ENCODE peak calls at places on chromosomes 6 and 20, in eight cellular contexts. Z is pancreas; X is fibroblast of lung; D is adrenal gland; I is mammary epithelial cell; P is CD8-positive, alpha-beta T cell; J is CD4-positive, alpha-beta memory T cell; A is CD8-positive, alpha-beta memory T cell. R is an unnamed sample. For H3K4me1, the result is how much of the 10 kb centered on the place peaks cover.

GRCh38 chr6:83270971-83271714 is 78.0 kb downstream of the RWDD2A start:
- DNase-seq in Z (no peak), X (peak), D (no peak), I (peak), A (no peak), P (no peak), J (no peak), R (no peak)

GRCh38 chr6:94785514-94785913 is 791.8 kb upstream of the MANEA start:
- DNase-seq in A (no peak), I (no peak), Z (no peak), D (no peak), J (no peak), P (no peak), X (no peak), R (no peak)

GRCh38 chr6:129954749-129955431 is 63.5 kb upstream of the L3MBTL3 start:
- DNase-seq in A (no peak), X (no peak), I (peak), J (no peak), Z (no peak), P (no peak), D (no peak), R (no peak)

GRCh38 chr6:41039060-41039998 is at the start of gene UNC5CL:
- DNase-seq in I (peak), X (no peak), D (peak), P (peak), Z (peak), A (peak), J (peak), R (no peak)

GRCh38 chr6:38187285-38187684 is 367.8 kb downstream of the ZFAND3 start:
- DNase-seq in I (no peak), J (no peak), P (no peak), X (no peak), A (no peak), Z (no peak), D (no peak), R (no peak)

GRCh38 chr20:54560357-54560756 is 85.0 kb downstream of the DOK5 start:
- DNase-seq in A (no peak), I (no peak), Z (no peak), J (no peak), D (no peak), X (peak), P (no peak), R (no peak)

GRCh38 chr6:132132911-132133639 is 181.9 kb upstream of the CCN2 start:
- DNase-seq in J (no peak), P (no peak), Z (no peak), D (no peak), I (peak), X (peak), A (no peak), R (no peak)

GRCh38 chr20:56393133-56393472 is 658 bp downstream of the CSTF1 start:
- DNase-seq in D (no peak), I (peak), X (no peak), Z (no peak), J (peak), P (no peak), A (peak), R (no peak)

GRCh38 chr6:6593876-6594275 is 5.4 kb downstream of the LY86 start:
- DNase-seq in P (no peak), Z (no peak), A (no peak), D (no peak), X (no peak), J (no peak), I (no peak), R (no peak)

GRCh38 chr6:167441653-167442644 is 117.1 kb downstream of the TTLL2 start:
- DNase-seq in P (no peak), I (no peak), D (no peak), A (no peak), J (no peak), X (peak), Z (no peak), R (no peak)

GRCh38 chr6:1125297-1125696 is 186.6 kb upstream of the FOXQ1 start:
- DNase-seq in I (no peak), D (no peak), Z (no peak), J (no peak), X (no peak), A (no peak), P (no peak), R (no peak)

GRCh38 chr20:62088258-62089127 is 22.8 kb upstream of the TAF4 start:
- DNase-seq in P (no peak), J (no peak), X (peak), Z (no peak), A (no peak), I (peak), D (no peak), R (no peak)

GRCh38 chr6:35236223-35236622 is 22.5 kb downstream of the SCUBE3 start:
- DNase-seq in Z (no peak), D (no peak), I (no peak), A (no peak), P (no peak), J (no peak), X (no peak), R (no peak)

GRCh38 chr20:41321003-41321402 is 3.5 kb upstream of the ZHX3 start:
- DNase-seq in D (no peak), I (no peak), J (no peak), P (no peak), X (no peak), A (no peak), Z (no peak), R (no peak)

GRCh38 chr6:118810420-118811027 is 83.4 kb upstream of the ASF1A start:
- DNase-seq in P (peak), J (peak), A (peak), X (no peak), I (no peak), D (no peak), Z (no peak), R (no peak)

GRCh38 chr6:1491920-1492319 is 102.5 kb downstream of the FOXF2 start:
- DNase-seq in Z (no peak), D (no peak), A (no peak), I (no peak), X (no peak), P (no peak), J (no peak), R (no peak)

GRCh38 chr20:37845261-37845681 is 57.7 kb upstream of the VSTM2L start:
- DNase-seq in I (no peak), A (no peak), Z (peak), P (no peak), J (no peak), D (peak), X (no peak), R (peak)

GRCh38 chr20:35174458-35175216 is 2.8 kb downstream of the PROCR start:
- DNase-seq in X (no peak), Z (peak), P (no peak), D (peak), J (no peak), A (no peak), I (no peak), R (no peak)

GRCh38 chr6:161265554-161265953 is 8.3 kb downstream of the AGPAT4 start:
- DNase-seq in X (no peak), J (no peak), I (no peak), A (no peak), P (no peak), D (no peak), Z (no peak), R (no peak)

GRCh38 chr6:21712213-21712612 is 118.7 kb downstream of the SOX4 start:
- DNase-seq in P (no peak), I (no peak), A (no peak), J (no peak), Z (no peak), D (no peak), X (no peak), R (no peak)

GRCh38 chr6:111777357-111777756 is 95.9 kb downstream of the FYN start:
- DNase-seq in J (peak), P (no peak), A (no peak), I (no peak), Z (no peak), X (no peak), D (no peak), R (no peak)

GRCh38 chr6:112595841-112596240 is 248.7 kb downstream of the RFPL4B start:
- DNase-seq in X (peak), P (no peak), A (no peak), Z (no peak), J (no peak), D (no peak), I (no peak), R (no peak)

GRCh38 chr6:105983763-105984162 is 102.4 kb upstream of the PRDM1 start:
- DNase-seq in Z (no peak), A (no peak), D (no peak), I (no peak), X (no peak), P (no peak), J (no peak), R (no peak)

GRCh38 chr6:1190361-1190760 is 121.5 kb upstream of the FOXQ1 start:
- DNase-seq in A (no peak), X (peak), J (no peak), P (no peak), I (peak), Z (no peak), D (no peak), R (no peak)

GRCh38 chr6:110859335-110859792 is 15.2 kb upstream of the AMD1 start:
- DNase-seq in A (no peak), P (no peak), X (no peak), Z (no peak), D (no peak), I (no peak), J (no peak), R (no peak)

GRCh38 chr6:118542184-118542952 is 5.7 kb upstream of the PLN start:
- DNase-seq in I (peak), A (no peak), P (no peak), D (no peak), Z (no peak), J (no peak), X (peak), R (no peak)

GRCh38 chr20:32585011-32585518 is at the start of gene NOL4L:
- DNase-seq in J (peak), D (no peak), Z (no peak), X (peak), A (peak), I (peak), P (no peak), R (peak)

DNA sequence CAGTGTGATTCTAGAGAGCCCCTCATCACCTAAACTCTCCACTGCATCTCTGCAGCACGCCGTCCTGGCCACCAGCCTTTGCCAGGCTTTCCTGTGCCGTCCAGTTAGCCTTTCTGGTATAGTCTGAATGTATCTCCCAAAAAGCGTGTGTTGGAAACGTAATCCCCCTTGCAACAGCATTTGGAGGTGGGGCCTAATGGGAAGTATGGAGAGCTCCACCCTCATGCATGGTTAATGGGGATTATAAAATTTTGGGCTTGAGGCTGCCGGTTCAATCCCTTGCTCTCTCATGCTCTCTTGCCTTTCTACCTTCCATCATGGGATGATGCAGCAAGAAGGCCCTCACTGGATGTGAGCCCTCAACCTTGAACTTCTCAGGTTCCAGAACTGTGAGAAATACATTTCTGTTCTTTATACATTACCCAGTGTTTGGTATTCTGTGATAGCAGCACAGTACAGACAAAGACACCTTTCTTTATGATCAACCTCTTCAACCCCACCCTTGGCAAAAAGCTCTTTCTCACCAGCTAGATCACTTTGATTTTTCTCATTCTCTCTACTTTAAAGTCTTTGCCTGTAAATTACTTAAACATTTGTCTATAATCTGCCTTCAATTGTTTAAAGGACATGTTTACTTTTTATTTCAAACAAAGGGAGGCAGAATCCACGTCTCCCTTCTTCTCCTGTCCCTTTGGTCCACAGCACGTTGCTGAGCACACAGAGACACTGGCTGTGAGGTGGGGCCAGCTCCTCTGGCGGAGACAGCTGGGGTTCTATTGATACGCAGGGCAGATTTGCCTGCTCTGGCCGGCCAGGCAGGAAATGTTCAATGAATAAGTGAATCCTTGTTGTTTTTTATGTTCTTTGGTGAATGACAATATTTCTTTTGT is 53.1 kb downstream of the NEDD9 start:
- DNase-seq in A (no peak), Z (no peak), D (no peak), X (no peak), P (no peak), J (no peak), I (no peak), R (no peak)
- H3K27ac ChIP-seq in A (no peak), Z (no peak), D (no peak), X (no peak), P (no peak), J (no peak), I (peak), R (no peak)

DNA sequence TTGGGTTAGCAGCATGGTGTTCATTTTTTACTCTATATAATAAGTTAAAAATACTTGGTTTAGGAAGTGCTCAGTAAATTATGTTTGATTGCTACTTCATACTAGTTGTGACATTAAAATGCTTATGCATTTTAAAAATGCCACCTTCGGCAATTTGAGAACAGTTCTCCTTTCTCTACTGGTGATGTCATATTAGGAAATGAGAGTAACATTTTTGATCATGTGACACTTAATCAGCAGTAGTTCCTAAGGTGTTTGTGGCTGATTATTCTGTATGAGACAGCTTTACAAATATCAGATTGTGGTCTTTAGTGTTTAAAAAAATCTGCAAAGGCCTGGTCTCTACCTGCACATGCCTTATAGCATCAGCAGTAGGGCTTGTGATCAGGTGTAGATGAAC is 4.4 kb downstream of the GZF1 start:
- DNase-seq in P (no peak), A (no peak), D (no peak), J (peak), Z (no peak), X (no peak), I (peak), R (no peak)
- H3K4me3 ChIP-seq in P (no peak), A (no peak), D (no peak), J (no peak), Z (no peak), X (no peak), I (no peak), R (no peak)

DNA sequence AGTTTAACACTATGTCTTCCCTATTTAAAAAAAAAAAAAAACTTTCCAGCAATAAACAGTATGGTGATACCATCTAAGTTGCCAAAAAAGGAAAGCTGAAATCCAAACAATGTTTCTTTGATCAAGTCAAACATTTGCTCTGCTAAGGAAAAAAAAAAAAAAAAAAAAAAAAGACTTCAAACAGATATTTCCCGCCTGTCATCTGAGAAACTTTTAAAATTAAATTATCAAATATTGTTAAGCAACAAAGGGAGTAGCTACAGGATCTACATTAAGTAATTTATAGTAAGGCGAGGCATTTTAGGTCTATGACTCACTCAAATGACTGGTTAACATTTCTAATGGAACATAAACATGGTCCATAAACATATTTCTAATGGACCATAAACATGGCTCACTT is 121.2 kb downstream of the DST start:
- DNase-seq in Z (no peak), J (no peak), A (no peak), X (no peak), D (no peak), P (no peak), I (no peak), R (no peak)
- H3K4me1 ChIP-seq in Z (half or more), J (under half), A (under half), X (under half), D (half or more), P (under half), I (under half), R (under half)

GRCh38 chr6:125867483-125867935 is 76.7 kb downstream of the NCOA7 start:
- DNase-seq in D (no peak), A (no peak), P (no peak), J (no peak), X (peak), I (peak), Z (no peak), R (no peak)
- H3K27ac ChIP-seq in D (no peak), A (no peak), P (no peak), J (no peak), X (no peak), I (peak), Z (no peak), R (no peak)